ENCODE peak calls at places on chromosomes 3 and 15, in five cellular contexts. M, H, V, C and J are unnamed samples.

GRCh38 chr15:56798639-56799038 is 65.3 kb upstream of the ZNF280D start:
- DNase-seq in M (no peak), H (no peak), V (no peak), C (no peak), J (no peak)

GRCh38 chr15:68347392-68347791 is 69.8 kb downstream of the FEM1B start:
- DNase-seq in M (no peak), H (peak), V (no peak), C (no peak), J (no peak)

GRCh38 chr3:72663429-72663828 is 184.8 kb downstream of the SHQ1 start:
- DNase-seq in M (no peak), H (no peak), V (no peak), C (no peak), J (no peak)

GRCh38 chr3:72448858-72449257 is 399.4 kb downstream of the SHQ1 start:
- DNase-seq in M (no peak), H (peak), V (peak), C (no peak), J (no peak)

GRCh38 chr3:30475038-30475808 is 131.2 kb upstream of the TGFBR2 start:
- DNase-seq in M (no peak), H (peak), V (no peak), C (no peak), J (no peak)

GRCh38 chr3:77655421-77655820 is 615.5 kb downstream of the ROBO2 start:
- DNase-seq in M (no peak), H (no peak), V (no peak), C (no peak), J (no peak)

GRCh38 chr3:79606414-79606813 is 161.4 kb downstream of the ROBO1 start:
- DNase-seq in M (no peak), H (no peak), V (no peak), C (no peak), J (no peak)

GRCh38 chr3:130341388-130341787 is 4.1 kb upstream of the COL6A5 start:
- DNase-seq in M (no peak), H (peak), V (peak), C (no peak), J (no peak)

GRCh38 chr3:48157215-48157840 is 30.9 kb downstream of the CDC25A start:
- DNase-seq in M (no peak), H (peak), V (no peak), C (no peak), J (no peak)

GRCh38 chr15:42491540-42492225 is 742 bp upstream of the ZNF106 start:
- DNase-seq in M (no peak), H (peak), V (peak), C (no peak), J (no peak)

GRCh38 chr15:62603757-62604156 is 438.7 kb upstream of the C2CD4B start:
- DNase-seq in M (no peak), H (peak), V (peak), C (no peak), J (no peak)
- TF ChIP-seq CTCF in M (no peak), H (no peak), V (no peak), C (no peak), J (no peak)

DNA sequence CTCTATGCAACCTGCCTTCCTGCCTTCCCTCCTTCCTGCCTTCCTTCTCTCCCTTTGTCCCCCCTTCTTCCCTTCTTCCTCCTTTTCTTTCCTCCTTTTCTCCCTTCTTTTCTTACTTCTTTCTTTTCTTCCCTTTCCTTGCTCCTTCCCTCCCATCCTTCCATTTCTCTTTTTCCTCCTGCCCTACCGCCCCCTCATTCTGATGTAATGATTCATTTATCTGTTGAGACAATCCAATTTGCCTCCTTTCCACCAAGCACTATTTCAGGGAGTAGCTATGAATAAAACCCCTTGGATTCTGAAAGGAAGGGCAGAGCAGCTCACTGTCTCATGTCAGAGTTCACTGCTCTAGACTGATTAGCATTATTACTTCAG is 462.5 kb downstream of the PDCD6IP start:
- DNase-seq in M (no peak), H (peak), V (peak), C (no peak), J (no peak)
- TF ChIP-seq CTCF in M (no peak), H (no peak), V (no peak), C (no peak), J (no peak)

GRCh38 chr3:36741285-36741684 is 23.1 kb downstream of the DCLK3 start:
- DNase-seq in M (peak), H (no peak), V (peak), C (no peak), J (no peak)
- TF ChIP-seq CTCF in M (peak), H (peak), V (no peak), C (no peak), J (no peak)

DNA sequence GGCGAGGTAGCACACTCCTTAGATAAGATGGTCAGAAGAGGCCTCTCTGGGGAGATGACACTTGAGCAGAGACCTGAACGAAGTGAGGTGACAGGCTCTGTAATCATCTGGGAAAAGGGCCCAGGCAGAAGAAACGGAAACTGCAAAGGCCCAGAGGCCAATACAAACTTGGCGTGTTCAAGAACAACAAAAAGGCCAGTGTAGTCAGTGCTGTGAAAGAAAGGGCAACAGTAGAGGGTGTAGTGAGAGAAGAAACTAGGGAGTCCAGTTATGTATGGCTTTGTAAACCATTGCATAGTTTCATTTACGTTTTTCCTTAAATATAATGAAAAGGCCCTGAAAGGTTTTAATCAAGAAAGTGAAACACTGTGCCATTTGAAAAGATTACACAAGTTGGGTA is 31.8 kb downstream of the PLD1 start:
- DNase-seq in M (no peak), H (no peak), V (no peak), C (no peak), J (no peak)
- TF ChIP-seq CTCF in M (no peak), H (no peak), V (no peak), C (no peak), J (no peak)

DNA sequence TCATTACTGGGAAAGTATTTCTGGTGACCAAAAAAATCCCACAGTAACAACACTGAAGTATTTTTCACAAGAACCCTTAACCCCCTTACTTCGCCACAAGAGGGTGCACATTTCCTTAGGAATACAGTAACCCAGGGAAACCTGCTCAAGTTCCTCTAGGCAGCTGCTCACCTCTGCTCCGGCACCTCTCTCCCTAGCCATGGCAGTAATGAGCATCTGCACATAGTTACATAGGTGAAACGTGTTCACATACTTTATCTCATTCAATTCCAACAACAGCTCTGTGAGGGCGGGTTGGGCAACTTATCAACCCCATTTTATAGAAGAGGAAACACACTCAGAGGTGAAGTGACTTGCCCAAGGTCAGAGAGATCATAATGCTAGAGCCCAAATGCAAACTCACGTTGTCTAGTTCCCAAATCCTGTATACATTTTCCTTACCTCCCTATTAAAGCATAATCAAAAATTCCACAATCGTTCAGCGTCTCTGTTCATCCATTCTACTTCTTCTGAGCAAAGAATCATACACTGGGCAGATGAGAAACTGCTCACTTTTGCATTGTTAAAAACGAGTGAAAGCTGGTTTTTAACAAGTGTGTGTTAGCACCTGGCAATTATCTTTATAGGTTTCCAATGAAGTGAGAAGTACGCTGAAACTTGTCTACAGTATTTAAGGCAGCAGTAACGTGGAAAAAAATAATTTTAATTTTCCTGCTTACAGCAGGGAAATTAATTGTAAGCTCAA is 90.7 kb downstream of the IGF2BP2 start:
- DNase-seq in M (peak), H (peak), V (peak), C (peak), J (no peak)
- TF ChIP-seq CTCF in M (peak), H (peak), V (peak), C (peak), J (no peak)

DNA sequence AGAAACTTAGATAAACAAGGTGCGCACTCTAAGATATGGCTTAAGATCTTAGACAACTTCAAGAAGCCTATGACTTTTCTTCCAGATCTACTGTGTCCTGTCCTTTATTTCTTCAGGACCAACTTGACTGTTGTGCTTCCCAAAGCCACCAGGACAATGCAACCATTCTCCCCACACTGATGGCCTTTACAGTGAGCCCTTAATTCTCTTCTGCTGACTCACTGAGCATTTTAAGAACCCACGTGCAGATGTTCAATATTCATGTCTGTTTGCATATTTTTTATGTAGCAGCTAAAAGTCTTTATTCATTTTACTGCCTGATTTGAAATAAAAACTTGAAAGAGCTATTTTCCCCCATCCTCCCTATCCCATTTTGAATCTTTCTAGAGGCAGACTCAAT is 103.3 kb upstream of the SLC2A2 start:
- DNase-seq in M (no peak), H (peak), V (no peak), C (no peak), J (no peak)
- TF ChIP-seq CTCF in M (no peak), H (no peak), V (no peak), C (no peak), J (no peak)

GRCh38 chr3:111070772-111071256 is 802 bp upstream of the NECTIN3 start:
- DNase-seq in M (peak), H (no peak), V (peak), C (no peak), J (no peak)
- TF ChIP-seq CTCF in M (no peak), H (no peak), V (no peak), C (no peak), J (no peak)

DNA sequence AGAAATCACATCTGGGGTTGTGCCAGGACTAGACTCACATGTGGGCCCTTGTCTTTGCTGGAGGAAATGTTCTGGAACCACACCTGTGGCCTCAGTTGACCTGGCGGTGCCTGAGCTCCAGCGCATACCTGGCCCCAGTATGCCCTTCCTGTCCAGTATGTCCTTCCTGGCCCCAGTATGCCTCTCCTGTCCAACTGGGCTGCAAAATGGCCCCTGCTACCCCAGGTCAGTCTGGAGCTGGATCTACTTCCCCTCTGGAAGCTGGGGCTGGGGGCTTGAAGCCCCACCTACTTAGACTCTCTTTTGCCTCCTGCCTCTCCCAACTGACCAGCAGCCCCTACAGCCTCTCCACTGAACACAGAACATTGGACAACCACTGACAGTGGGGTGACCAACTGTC is 15.3 kb downstream of the RASGRF1 start:
- DNase-seq in M (no peak), H (no peak), V (no peak), C (no peak), J (no peak)
- TF ChIP-seq CTCF in M (no peak), H (no peak), V (no peak), C (no peak), J (no peak)

DNA sequence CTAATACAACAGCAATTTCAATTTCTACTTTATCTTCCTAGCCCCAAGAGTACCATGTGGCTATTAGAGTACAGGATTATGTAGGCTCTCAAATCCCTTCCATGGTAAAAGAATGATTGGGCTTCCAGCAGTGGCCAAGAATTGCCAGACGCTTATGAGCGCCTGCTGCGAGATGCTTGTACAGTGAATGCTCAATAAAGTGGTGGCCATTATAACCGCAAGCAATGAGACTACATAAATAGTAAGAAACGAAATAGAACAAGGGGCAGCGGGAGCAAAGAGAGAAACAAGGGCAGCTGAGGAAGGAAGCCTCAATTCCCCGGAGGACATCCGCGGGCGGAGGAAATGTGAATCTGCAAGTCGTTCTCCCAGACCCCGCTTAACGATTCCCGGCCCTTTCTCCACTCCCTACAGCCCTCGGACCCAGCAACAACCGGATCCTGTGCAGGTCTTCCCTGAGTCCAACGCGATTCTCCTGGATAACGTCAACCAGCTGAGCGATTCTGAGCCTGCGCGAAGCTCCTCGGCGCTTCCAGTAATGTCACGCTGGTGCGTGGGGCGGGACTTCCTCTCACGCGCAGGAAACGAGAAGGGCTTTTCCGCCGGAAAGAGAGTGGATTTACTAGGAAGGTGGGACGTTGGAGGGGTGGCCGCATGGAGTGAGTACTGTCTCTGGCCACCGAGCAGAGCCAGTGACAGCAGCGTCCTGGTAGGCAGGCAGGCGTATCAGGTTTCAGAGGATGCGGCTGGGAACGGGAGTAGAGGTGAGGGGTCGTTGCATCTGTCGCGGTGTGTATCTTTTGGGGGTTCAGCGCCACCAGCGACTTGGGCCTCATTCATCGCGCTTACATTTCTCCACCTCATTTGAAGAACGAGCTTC is 40.5 kb upstream of the AP3B2 start:
- DNase-seq in M (peak), H (peak), V (peak), C (peak), J (peak)
- TF ChIP-seq CTCF in M (no peak), H (no peak), V (no peak), C (no peak), J (no peak)